ENCODE peak calls at places on chromosomes 4 and X, in eight cellular contexts. One of them, this sample, is unnamed.

GRCh38 chr4:142743071-142743825 is 102.9 kb downstream of the INPP4B start:
- DNase-seq in transverse colon: no peak
- DNase-seq in activated T-cell treated with anti-CD3 and anti-CD28 coated beads, Interleukin-2, amount 50 U/mL, for 48 hours: no peak
- DNase-seq in activated CD4-positive, CD25-positive, alpha-beta regulatory T cell: no peak
- DNase-seq in ovary: no peak
- DNase-seq in occipital lobe: no peak
- DNase-seq in DND-41: no peak
- DNase-seq in retinal pigment epithelial cell: peak
- DNase-seq in this sample: peak

GRCh38 chrX:79259073-79259689 is 108.0 kb downstream of the ITM2A start:
- DNase-seq in transverse colon: no peak
- DNase-seq in activated T-cell treated with anti-CD3 and anti-CD28 coated beads, Interleukin-2, amount 50 U/mL, for 48 hours: peak
- DNase-seq in activated CD4-positive, CD25-positive, alpha-beta regulatory T cell: no peak
- DNase-seq in ovary: no peak
- DNase-seq in occipital lobe: peak
- DNase-seq in DND-41: peak
- DNase-seq in retinal pigment epithelial cell: no peak
- DNase-seq in this sample: no peak

GRCh38 chr4:142565771-142566170 is 280.3 kb downstream of the INPP4B start:
- DNase-seq in transverse colon: no peak
- DNase-seq in activated T-cell treated with anti-CD3 and anti-CD28 coated beads, Interleukin-2, amount 50 U/mL, for 48 hours: no peak
- DNase-seq in activated CD4-positive, CD25-positive, alpha-beta regulatory T cell: no peak
- DNase-seq in ovary: no peak
- DNase-seq in occipital lobe: no peak
- DNase-seq in DND-41: no peak
- DNase-seq in retinal pigment epithelial cell: no peak
- DNase-seq in this sample: no peak

GRCh38 chr4:139655116-139655515 is 10.5 kb upstream of the MGST2 start:
- DNase-seq in transverse colon: no peak
- DNase-seq in activated T-cell treated with anti-CD3 and anti-CD28 coated beads, Interleukin-2, amount 50 U/mL, for 48 hours: no peak
- DNase-seq in activated CD4-positive, CD25-positive, alpha-beta regulatory T cell: no peak
- DNase-seq in ovary: no peak
- DNase-seq in occipital lobe: peak
- DNase-seq in DND-41: peak
- DNase-seq in retinal pigment epithelial cell: no peak
- DNase-seq in this sample: no peak

GRCh38 chr4:3483471-3483921 is 20.4 kb downstream of the DOK7 start:
- DNase-seq in transverse colon: no peak
- DNase-seq in activated T-cell treated with anti-CD3 and anti-CD28 coated beads, Interleukin-2, amount 50 U/mL, for 48 hours: no peak
- DNase-seq in activated CD4-positive, CD25-positive, alpha-beta regulatory T cell: no peak
- DNase-seq in ovary: no peak
- DNase-seq in occipital lobe: no peak
- DNase-seq in DND-41: no peak
- DNase-seq in retinal pigment epithelial cell: peak
- DNase-seq in this sample: no peak

GRCh38 chrX:2677764-2678163 is 13.3 kb upstream of the CD99 start:
- DNase-seq in transverse colon: peak
- DNase-seq in activated T-cell treated with anti-CD3 and anti-CD28 coated beads, Interleukin-2, amount 50 U/mL, for 48 hours: no peak
- DNase-seq in activated CD4-positive, CD25-positive, alpha-beta regulatory T cell: no peak
- DNase-seq in ovary: peak
- DNase-seq in occipital lobe: no peak
- DNase-seq in DND-41: no peak
- DNase-seq in retinal pigment epithelial cell: peak
- DNase-seq in this sample: peak

GRCh38 chrX:43836435-43837184 is 45.6 kb downstream of the MAOB start:
- DNase-seq in transverse colon: no peak
- DNase-seq in activated T-cell treated with anti-CD3 and anti-CD28 coated beads, Interleukin-2, amount 50 U/mL, for 48 hours: no peak
- DNase-seq in activated CD4-positive, CD25-positive, alpha-beta regulatory T cell: no peak
- DNase-seq in ovary: no peak
- DNase-seq in occipital lobe: no peak
- DNase-seq in DND-41: no peak
- DNase-seq in retinal pigment epithelial cell: no peak
- DNase-seq in this sample: no peak

GRCh38 chr4:113468165-113469022 is 293.1 kb downstream of the CAMK2D start:
- DNase-seq in transverse colon: peak
- DNase-seq in activated T-cell treated with anti-CD3 and anti-CD28 coated beads, Interleukin-2, amount 50 U/mL, for 48 hours: peak
- DNase-seq in activated CD4-positive, CD25-positive, alpha-beta regulatory T cell: no peak
- DNase-seq in ovary: peak
- DNase-seq in occipital lobe: peak
- DNase-seq in DND-41: no peak
- DNase-seq in retinal pigment epithelial cell: peak
- DNase-seq in this sample: peak

GRCh38 chrX:40132751-40133150 is 35.0 kb upstream of the BCOR start:
- DNase-seq in transverse colon: peak
- DNase-seq in activated T-cell treated with anti-CD3 and anti-CD28 coated beads, Interleukin-2, amount 50 U/mL, for 48 hours: no peak
- DNase-seq in activated CD4-positive, CD25-positive, alpha-beta regulatory T cell: no peak
- DNase-seq in ovary: peak
- DNase-seq in occipital lobe: no peak
- DNase-seq in DND-41: no peak
- DNase-seq in retinal pigment epithelial cell: peak
- DNase-seq in this sample: peak

GRCh38 chr4:90226734-90227133 is 99.5 kb downstream of the CCSER1 start:
- DNase-seq in transverse colon: no peak
- DNase-seq in activated T-cell treated with anti-CD3 and anti-CD28 coated beads, Interleukin-2, amount 50 U/mL, for 48 hours: no peak
- DNase-seq in activated CD4-positive, CD25-positive, alpha-beta regulatory T cell: no peak
- DNase-seq in ovary: no peak
- DNase-seq in occipital lobe: no peak
- DNase-seq in DND-41: no peak
- DNase-seq in retinal pigment epithelial cell: no peak
- DNase-seq in this sample: no peak

GRCh38 chrX:38798956-38799355 is 2.3 kb upstream of the MID1IP1 start:
- DNase-seq in transverse colon: no peak
- DNase-seq in activated T-cell treated with anti-CD3 and anti-CD28 coated beads, Interleukin-2, amount 50 U/mL, for 48 hours: no peak
- DNase-seq in activated CD4-positive, CD25-positive, alpha-beta regulatory T cell: no peak
- DNase-seq in ovary: no peak
- DNase-seq in occipital lobe: no peak
- DNase-seq in DND-41: no peak
- DNase-seq in retinal pigment epithelial cell: no peak
- DNase-seq in this sample: no peak

GRCh38 chr4:158094413-158095110 is 78.3 kb downstream of the GASK1B start:
- DNase-seq in transverse colon: no peak
- DNase-seq in activated T-cell treated with anti-CD3 and anti-CD28 coated beads, Interleukin-2, amount 50 U/mL, for 48 hours: no peak
- DNase-seq in activated CD4-positive, CD25-positive, alpha-beta regulatory T cell: no peak
- DNase-seq in ovary: peak
- DNase-seq in occipital lobe: no peak
- DNase-seq in DND-41: no peak
- DNase-seq in retinal pigment epithelial cell: peak
- DNase-seq in this sample: peak

This sample was measured in pulmonary artery endothelial cell.